ENCODE peak calls at places on chromosome 13, in six cellular contexts. G is tibial artery, S is right lobe of liver, D is Peyer's patch, K is heart left ventricle, B is psoas muscle. H is an unnamed sample.

GRCh38 chr13:47426126-47426849 is 529.4 kb upstream of the HTR2A start:
- DNase-seq in D (no peak), G (peak; percentile 77), K (peak; percentile 30), B (no peak), S (no peak), H (no peak)

GRCh38 chr13:103762523-103762922 is 696.3 kb upstream of the SLC10A2 start:
- DNase-seq in D (no peak), K (no peak), B (no peak), S (no peak), G (no peak), H (no peak)

GRCh38 chr13:97348569-97349100 is 85.3 kb upstream of the RAP2A start:
- DNase-seq in D (no peak), G (no peak), K (no peak), S (no peak), B (no peak), H (no peak)

GRCh38 chr13:42796747-42797356 is 15.5 kb downstream of the FAM216B start:
- DNase-seq in S (no peak), G (no peak), K (no peak), D (no peak), B (no peak), H (no peak)

GRCh38 chr13:45500492-45501174 is 35.9 kb downstream of the COG3 start:
- DNase-seq in D (no peak), K (no peak), S (no peak), G (no peak), B (no peak), H (no peak)

GRCh38 chr13:80436571-80437169 is 95.7 kb upstream of the SPRY2 start:
- DNase-seq in B (peak; percentile 30), K (peak; percentile 41), D (no peak), G (no peak), S (no peak), H (no peak)

GRCh38 chr13:106318941-106319411 is 216.5 kb downstream of the EFNB2 start:
- DNase-seq in K (no peak), G (no peak), D (no peak), B (no peak), S (no peak), H (no peak)

GRCh38 chr13:32210081-32210480 is 105.1 kb downstream of the ZAR1L start:
- DNase-seq in S (no peak), G (no peak), B (no peak), K (no peak), D (no peak), H (no peak)

GRCh38 chr13:112114391-112114790 is 47.4 kb downstream of the SOX1 start:
- DNase-seq in D (no peak), K (no peak), G (no peak), B (no peak), S (no peak), H (no peak)

GRCh38 chr13:85729296-85729695 is 69.9 kb downstream of the SLITRK6 start:
- DNase-seq in K (no peak), B (no peak), D (no peak), S (no peak), G (no peak), H (no peak)

GRCh38 chr13:50509771-50510441 is 333.6 kb downstream of the DLEU7 start:
- DNase-seq in B (no peak), G (no peak), D (no peak), S (no peak), K (no peak), H (no peak)

GRCh38 chr13:100836696-100837095 is 162.1 kb upstream of the TMTC4 start:
- DNase-seq in D (no peak), B (no peak), G (no peak), S (no peak), K (no peak), H (no peak)

GRCh38 chr13:27728271-27728670 is 64.0 kb upstream of the GSX1 start:
- DNase-seq in K (no peak), B (no peak), D (no peak), G (no peak), S (no peak), H (no peak)

GRCh38 chr13:101382086-101382485 is 34.2 kb downstream of the NALCN start:
- DNase-seq in G (no peak), D (no peak), B (no peak), K (no peak), S (no peak), H (no peak)

GRCh38 chr13:83183439-83184149 is 698.7 kb downstream of the SLITRK1 start:
- DNase-seq in B (peak; percentile 22), D (no peak), K (no peak), S (no peak), G (no peak), H (no peak)

GRCh38 chr13:72195044-72195704 is 328.2 kb upstream of the DACH1 start:
- DNase-seq in D (no peak), G (no peak), K (no peak), B (no peak), S (no peak), H (no peak)

GRCh38 chr13:40982772-40983171 is 36.3 kb downstream of the ELF1 start:
- DNase-seq in K (peak; percentile 73), S (no peak), B (no peak), D (peak; percentile 75), G (no peak), H (no peak)

GRCh38 chr13:79667771-79668170 is 186.8 kb downstream of the NDFIP2 start:
- DNase-seq in S (no peak), G (no peak), K (no peak), D (no peak), B (no peak), H (no peak)

GRCh38 chr13:30034448-30034795 is 184.0 kb upstream of the UBL3 start:
- DNase-seq in G (no peak), D (no peak), B (no peak), K (no peak), S (no peak), H (no peak)

GRCh38 chr13:38577048-38577447 is 109.8 kb upstream of the FREM2 start:
- DNase-seq in D (no peak), B (no peak), K (no peak), S (no peak), G (no peak), H (no peak)
- TF ChIP-seq CTCF in D (no peak), B (no peak), K (no peak), S (no peak), G (no peak), H (no peak)

GRCh38 chr13:39823063-39823713 is 167.7 kb downstream of the COG6 start:
- DNase-seq in S (no peak), G (no peak), K (no peak), D (no peak), B (no peak), H (no peak)

GRCh38 chr13:39821977-39822376 is 166.5 kb downstream of the COG6 start:
- DNase-seq in K (no peak), G (no peak), D (no peak), S (no peak), B (no peak), H (no peak)

GRCh38 chr13:39822437-39822836 is 167.0 kb downstream of the COG6 start:
- DNase-seq in B (no peak), G (no peak), K (no peak), D (no peak), S (no peak), H (no peak)

GRCh38 chr13:39818953-39819352 is 163.5 kb downstream of the COG6 start:
- DNase-seq in D (no peak), S (no peak), B (no peak), K (no peak), G (no peak), H (no peak)

GRCh38 chr13:39820606-39821005 is 165.1 kb downstream of the COG6 start:
- DNase-seq in D (no peak), G (no peak), K (no peak), S (no peak), B (no peak), H (no peak)
- H3K27ac ChIP-seq in D (no peak overlapping the region), G (no peak overlapping the region), K (no peak overlapping the region), S (no peak overlapping the region), B (no peak overlapping the region), H (no peak overlapping the region)

GRCh38 chr13:60329221-60329983 is 67.6 kb upstream of the TDRD3 start:
- DNase-seq in B (no peak), S (no peak), D (no peak), K (no peak), G (no peak), H (no peak)
- TF ChIP-seq CTCF in B (no peak), S (no peak), D (no peak), K (peak; percentile 43), G (no peak), H (no peak)

DNA sequence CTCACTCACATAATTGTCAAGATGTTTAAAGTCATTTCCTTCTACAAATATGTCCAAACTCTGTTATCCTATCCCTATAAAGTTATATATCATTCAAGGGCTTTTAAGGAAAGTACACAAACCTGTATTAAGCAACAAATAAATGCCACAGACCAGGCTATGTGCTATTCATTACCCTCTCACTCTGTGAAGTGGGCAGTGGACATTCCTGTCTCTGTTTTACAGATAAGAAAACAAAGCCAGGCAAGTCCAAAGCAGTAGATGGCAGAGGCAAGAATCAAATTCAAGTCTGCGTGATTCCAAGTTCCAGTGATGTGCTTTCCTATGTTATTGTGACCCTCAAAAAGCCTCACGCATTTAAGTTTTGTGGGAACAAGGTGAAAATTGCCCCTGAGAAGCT is 140.5 kb downstream of the LHFPL6 start:
- DNase-seq in D (no peak), B (no peak), K (no peak), S (no peak), G (no peak), H (no peak)
- H3K27ac ChIP-seq in D (no peak overlapping the region), B (no peak overlapping the region), K (peak overlapping the region; percentile 69), S (no peak overlapping the region), G (no peak overlapping the region), H (no peak overlapping the region)

GRCh38 chr13:44048326-44048725 is 168.6 kb downstream of the LACC1 start:
- DNase-seq in D (no peak), G (no peak), S (no peak), B (no peak), K (no peak), H (no peak)
- TF ChIP-seq CTCF in D (no peak), G (no peak), S (peak; percentile 18), B (no peak), K (peak; percentile 32), H (no peak)

GRCh38 chr13:33722216-33722900 is 95.6 kb upstream of the RFC3 start:
- DNase-seq in B (no peak), K (no peak), D (no peak), S (no peak), G (no peak), H (no peak)
- H3K27ac ChIP-seq in B (peak overlapping the region; percentile 10), K (peak overlapping the region; percentile 44), D (peak overlapping the region; percentile 17), S (peak overlapping the region; percentile 12), G (peak overlapping the region; percentile 47), H (peak overlapping the region; percentile 67)

DNA sequence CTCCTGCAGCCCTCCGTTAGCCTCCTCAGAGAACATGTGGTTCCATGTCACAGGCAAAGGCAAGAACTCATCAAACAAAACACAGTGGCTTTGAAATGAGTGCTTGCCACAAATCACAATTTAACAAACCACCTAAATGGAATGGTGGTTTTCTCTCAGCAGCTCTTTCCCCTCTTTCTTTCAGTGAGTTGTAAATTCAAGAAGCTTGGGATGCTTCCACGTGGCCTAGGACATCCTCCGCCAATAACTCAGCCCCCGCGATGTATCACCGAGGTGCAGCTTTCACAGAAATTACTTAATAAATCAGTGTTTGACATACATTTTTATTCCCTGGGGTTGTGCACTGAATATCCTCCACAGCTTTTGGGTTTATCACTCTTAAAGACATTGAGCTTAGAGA is 65.3 kb upstream of the RFC3 start:
- DNase-seq in K (no peak), G (no peak), B (no peak), S (no peak), D (no peak), H (no peak)
- TF ChIP-seq CTCF in K (no peak), G (no peak), B (no peak), S (no peak), D (no peak), H (no peak)

GRCh38 chr13:26591672-26592071 is 34.2 kb downstream of the WASF3 start:
- DNase-seq in G (no peak), K (no peak), D (no peak), B (no peak), S (no peak), H (no peak)
- H3K27ac ChIP-seq in G (no peak overlapping the region), K (no peak overlapping the region), D (no peak overlapping the region), B (no peak overlapping the region), S (no peak overlapping the region), H (no peak overlapping the region)

H was measured in coronary artery.